ENCODE peak calls at places on chromosomes 4 and X, in four cellular contexts. B is brain microvascular endothelial cell, H is activated B cell treated with CpG ODN at 0.5 μM for 24 hours, K is cardiac muscle cell. F is an unnamed sample.

GRCh38 chr4:146210890-146211289 is 3.4 kb upstream of the REELD1 start:
- DNase-seq in K (no peak), B (no peak), H (no peak), F (no peak)

GRCh38 chr4:81405900-81406401 is 65.8 kb downstream of the RASGEF1B start:
- DNase-seq in K (peak; percentile 86), B (peak; percentile 57), H (no peak), F (no peak)

GRCh38 chr4:108356209-108356535 is 187.4 kb upstream of the LEF1 start:
- DNase-seq in H (no peak), B (no peak), K (no peak), F (no peak)

GRCh38 chr4:1209821-1210220 is 37.4 kb upstream of the SPON2 start:
- DNase-seq in B (no peak), H (no peak), K (peak; percentile 60), F (no peak)

GRCh38 chr4:158667651-158668198 is 4.0 kb downstream of the C4orf46 start:
- DNase-seq in K (peak; percentile 22), B (peak; percentile 16), H (no peak), F (no peak)

GRCh38 chr4:11537846-11538245 is 109.2 kb upstream of the HS3ST1 start:
- DNase-seq in B (no peak), K (no peak), H (no peak), F (no peak)

GRCh38 chrX:65528705-65529340 is 5.8 kb downstream of the LAS1L start:
- DNase-seq in B (peak; percentile 23), K (peak; percentile 43), H (peak; percentile 29), F (no peak)

GRCh38 chrX:31384471-31384870 is 312.6 kb upstream of the FTHL17 start:
- DNase-seq in H (no peak), B (no peak), K (no peak), F (no peak)

GRCh38 chr4:72031868-72032619 is at the start of gene NPFFR2:
- DNase-seq in H (no peak), K (peak; percentile 91), B (peak; percentile 4), F (no peak)

GRCh38 chrX:56728752-56729151 is 291 bp upstream of the NBDY start:
- DNase-seq in H (no peak), K (peak; percentile 38), B (peak; percentile 8), F (no peak)

GRCh38 chr4:54607067-54607466 is 50.7 kb upstream of the KIT start:
- DNase-seq in K (no peak), B (no peak), H (no peak), F (no peak)

GRCh38 chr4:145619639-145619996 is 433 bp downstream of the MMAA start:
- DNase-seq in K (peak; percentile 31), B (peak; percentile 32), H (no peak), F (no peak)

GRCh38 chr4:146059153-146059552 is 116.4 kb upstream of the LSM6 start:
- DNase-seq in B (no peak), H (no peak), K (no peak), F (no peak)

GRCh38 chr4:45043916-45044315 is 317.6 kb upstream of the GNPDA2 start:
- DNase-seq in H (no peak), B (no peak), K (no peak), F (no peak)

GRCh38 chr4:74110670-74111069 is 11.7 kb upstream of the CXCL2 start:
- DNase-seq in H (no peak), K (no peak), B (no peak), F (no peak)

GRCh38 chr4:87521757-87522374 is 7.3 kb downstream of the SPARCL1 start:
- DNase-seq in K (no peak), H (no peak), B (no peak), F (peak; percentile 13)

GRCh38 chrX:135287266-135287823 is 21.9 kb upstream of the ETDC start:
- DNase-seq in B (no peak), K (no peak), H (no peak), F (no peak)

GRCh38 chr4:76879731-76880364 is 18.1 kb downstream of the SOWAHB start:
- DNase-seq in K (no peak), B (no peak), H (no peak), F (no peak)

GRCh38 chrX:98480606-98481005 is 1596.9 kb downstream of the RPA4 start:
- DNase-seq in K (no peak), B (no peak), H (no peak), F (peak; percentile 1)

GRCh38 chr4:147683172-147683571 is 791 bp downstream of the PRMT9 start:
- DNase-seq in B (peak; percentile 17), H (no peak), K (peak; percentile 1), F (no peak)

GRCh38 chr4:19971829-19972228 is 279.9 kb upstream of the SLIT2 start:
- DNase-seq in B (peak; percentile 31), H (no peak), K (no peak), F (no peak)

GRCh38 chrX:133414399-133415275 is 652 bp downstream of the GPC4 start:
- DNase-seq in H (no peak), K (peak; percentile 70), B (no peak), F (no peak)

GRCh38 chr4:147773261-147774184 is 41.6 kb downstream of the ARHGAP10 start:
- DNase-seq in H (no peak), K (no peak), B (peak; percentile 65), F (no peak)

GRCh38 chr4:59685626-59686025 is 1514.5 kb upstream of the ADGRL3 start:
- DNase-seq in H (no peak), K (no peak), B (no peak), F (no peak)

GRCh38 chr4:2930821-2931764 is 32.1 kb downstream of the NOP14 start:
- DNase-seq in K (no peak), H (peak; percentile 20), B (no peak), F (no peak)

GRCh38 chrX:53089224-53089842 is 4.6 kb upstream of the KANTR start:
- DNase-seq in K (peak; percentile 51), B (peak; percentile 44), H (no peak), F (no peak)

GRCh38 chr4:71550220-71551190 is 211.7 kb downstream of the SLC4A4 start:
- DNase-seq in K (peak; percentile 54), B (peak; percentile 88), H (no peak), F (no peak)

DNA sequence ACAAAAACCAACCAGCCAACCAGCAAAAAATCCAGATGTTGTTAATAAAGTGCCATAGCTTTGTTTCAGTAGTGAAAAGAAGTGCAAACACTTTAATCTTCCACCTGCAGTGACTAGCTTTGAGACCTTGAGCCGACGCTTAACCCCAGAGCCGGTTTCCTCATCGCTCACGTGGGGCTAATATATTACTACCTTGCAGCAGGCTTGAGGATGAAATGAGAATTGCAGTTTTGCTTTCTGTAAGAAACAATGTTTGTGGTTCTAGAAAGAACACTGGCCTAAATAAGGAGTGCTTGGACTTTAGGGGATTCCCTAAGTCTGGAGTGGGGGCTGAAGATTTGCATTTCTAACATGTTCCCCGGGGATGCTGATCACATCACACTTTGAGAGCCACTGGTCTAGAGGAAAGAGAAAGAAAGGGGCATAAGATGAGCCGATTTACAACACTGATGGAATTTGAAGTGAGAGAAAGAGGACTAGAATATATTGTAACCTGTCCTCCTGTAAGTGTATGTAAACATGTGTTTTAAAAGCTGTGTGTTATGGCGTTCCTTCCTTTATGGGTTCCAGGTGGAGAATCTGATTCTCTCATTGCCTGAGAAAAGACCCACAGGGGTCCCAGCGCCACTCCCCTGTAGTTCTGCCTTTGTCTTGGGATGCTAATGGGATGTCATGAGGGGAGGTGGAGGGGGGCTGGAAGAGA is 1.4 kb downstream of the FGF2 start:
- DNase-seq in B (peak; percentile 42), H (no peak), K (peak; percentile 19), F (no peak)
- TF ChIP-seq CTCF in B (peak; percentile 31), H (no peak), K (peak; percentile 30), F (no peak)

GRCh38 chr4:154045086-154045485 is 256.2 kb upstream of the SFRP2 start:
- DNase-seq in K (no peak), H (no peak), B (no peak), F (no peak)

GRCh38 chr4:154044118-154044517 is 255.2 kb upstream of the SFRP2 start:
- DNase-seq in B (no peak), K (no peak), H (no peak), F (no peak)

GRCh38 chr4:154049457-154050181 is 260.7 kb upstream of the SFRP2 start:
- DNase-seq in K (peak; percentile 22), H (no peak), B (peak; percentile 28), F (no peak)
- TF ChIP-seq CTCF in K (no peak), H (no peak), B (no peak), F (peak; percentile 25)

GRCh38 chr4:123415977-123416376 is 19.4 kb downstream of the SPRY1 start:
- DNase-seq in K (no peak), H (no peak), B (peak; percentile 48), F (no peak)
- TF ChIP-seq CTCF in K (no peak), H (no peak), B (no peak), F (no peak)

DNA sequence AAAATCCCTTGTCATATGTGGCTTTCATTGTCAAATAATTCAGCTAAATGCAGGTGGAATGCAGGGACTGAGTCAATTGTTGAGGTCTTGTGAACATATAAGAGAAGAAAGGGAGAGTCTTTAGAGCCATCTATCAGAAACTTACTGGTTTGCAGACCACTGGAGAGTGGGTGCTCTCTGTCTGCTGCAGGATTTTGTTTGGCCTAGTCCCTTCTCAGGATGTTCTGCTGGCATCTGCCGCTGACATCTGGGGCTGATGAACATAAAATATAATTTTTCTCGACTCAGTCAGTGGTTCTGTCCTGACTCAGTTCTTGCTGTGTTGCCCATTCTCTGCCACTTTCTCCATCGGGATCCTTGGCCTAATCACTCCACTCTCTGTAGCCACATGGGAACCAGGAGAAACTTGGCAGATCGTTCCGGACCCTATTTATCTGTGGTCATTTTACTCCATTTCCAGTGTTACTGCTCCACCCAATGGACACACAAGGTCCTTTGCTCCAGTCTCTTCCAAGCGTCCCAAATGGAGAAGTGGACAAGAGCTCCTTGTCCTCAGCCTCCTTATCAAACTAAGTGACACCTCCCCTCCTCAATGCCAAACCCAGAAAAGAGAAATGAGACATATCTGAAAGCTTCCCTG is 436.2 kb downstream of the FAT4 start:
- DNase-seq in B (peak; percentile 65), K (peak; percentile 51), H (no peak), F (no peak)
- TF ChIP-seq CTCF in B (peak; percentile 70), K (peak; percentile 58), H (no peak), F (no peak)

GRCh38 chrX:95903490-95903889 is 781.2 kb upstream of the DIAPH2 start:
- DNase-seq in K (peak; percentile 36), B (peak; percentile 2), H (no peak), F (no peak)
- TF ChIP-seq CTCF in K (no peak), B (peak; percentile 22), H (no peak), F (no peak)

DNA sequence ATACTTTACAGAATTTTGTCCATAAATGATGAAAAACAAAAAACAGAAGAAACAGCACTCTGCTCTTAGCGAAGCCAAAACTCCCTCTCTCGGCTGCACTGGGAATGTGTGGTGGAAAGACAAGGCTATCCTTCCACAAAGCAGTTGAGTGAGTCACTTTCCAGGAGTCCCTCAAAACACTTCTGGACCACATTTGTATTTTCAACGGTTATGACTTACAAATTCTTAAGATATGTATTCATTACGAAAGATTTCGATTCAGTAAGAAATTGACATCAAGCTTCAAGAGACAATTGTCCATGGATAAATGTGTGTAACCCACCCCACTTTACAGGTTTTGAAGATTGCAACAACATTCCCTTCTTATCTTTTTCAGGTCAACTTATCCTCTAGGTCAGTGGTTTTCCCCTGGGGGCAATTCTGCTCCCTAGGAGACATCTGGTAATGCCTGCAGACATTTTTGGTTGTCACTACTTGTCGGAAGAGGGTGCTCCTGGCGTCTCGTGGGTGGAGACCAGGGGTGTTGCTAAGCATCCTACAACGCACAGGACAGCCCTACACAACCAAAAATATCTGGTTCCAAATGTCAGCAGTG is 66.7 kb upstream of the MTNR1A start:
- DNase-seq in H (no peak), K (no peak), B (peak; percentile 90), F (no peak)
- TF ChIP-seq CTCF in H (no peak), K (peak; percentile 76), B (peak; percentile 81), F (no peak)

F was measured in keratinocyte.